ENCODE peak calls at places on chromosomes 1 and 21, in seven cellular contexts. I is HS-5; P is CD8-positive, alpha-beta memory T cell; U is caudate nucleus; T is effector memory CD8-positive, alpha-beta T cell; E is breast epithelium; H is LoVo. J is an unnamed sample.

GRCh38 chr1:89483010-89483756 is 41.4 kb upstream of the LRRC8B start:
- DNase-seq in I (peak; percentile 48), P (peak; percentile 59), U (peak; percentile 25), T (peak; percentile 77), E (peak; percentile 54), H (peak; percentile 76), J (peak; percentile 74)

GRCh38 chr1:84505167-84506001 is 802 bp upstream of the SPATA1 start:
- DNase-seq in I (peak; percentile 37), P (peak; percentile 28), U (no peak), T (no peak), E (peak; percentile 45), H (peak; percentile 47), J (no peak)

GRCh38 chr1:235703516-235703915 is 53.9 kb upstream of the GNG4 start:
- DNase-seq in I (peak; percentile 67), P (no peak), U (no peak), T (no peak), E (no peak), H (no peak), J (no peak)

GRCh38 chr21:46634966-46635323 is 529 bp upstream of the PRMT2 start:
- DNase-seq in I (peak; percentile 62), P (no peak), U (no peak), T (no peak), E (peak; percentile 67), H (peak; percentile 65), J (no peak)

GRCh38 chr1:62299426-62300200 is 19.6 kb downstream of the KANK4 start:
- DNase-seq in I (no peak), P (no peak), U (peak; percentile 52), T (no peak), E (peak; percentile 88), H (no peak), J (no peak)

GRCh38 chr1:110619412-110620249 is 13.5 kb upstream of the KCNA2 start:
- DNase-seq in I (no peak), P (peak; percentile 89), U (peak; percentile 80), T (peak; percentile 88), E (peak; percentile 70), H (peak; percentile 79), J (peak; percentile 93)

GRCh38 chr1:37999434-38000232 is 5.7 kb downstream of the FHL3 start:
- DNase-seq in I (no peak), P (no peak), U (no peak), T (no peak), E (peak; percentile 35), H (no peak), J (no peak)

GRCh38 chr1:1779691-1780597 is 1.7 kb upstream of the NADK start:
- DNase-seq in I (no peak), P (peak; percentile 67), U (peak; percentile 59), T (peak; percentile 50), E (peak; percentile 56), H (no peak), J (peak; percentile 34)

GRCh38 chr1:55382699-55383377 is 167.7 kb upstream of the USP24 start:
- DNase-seq in I (no peak), P (no peak), U (no peak), T (no peak), E (no peak), H (no peak), J (no peak)

GRCh38 chr1:220430059-220430458 is 97.9 kb upstream of the MARK1 start:
- DNase-seq in I (no peak), P (no peak), U (no peak), T (no peak), E (no peak), H (no peak), J (no peak)